ENCODE peak calls at places on chromosomes 2 and 18, in nine cellular contexts. W is CD4-positive, alpha-beta T cell; R is fibroblast of lung; L is stimulated activated CD8-positive, alpha-beta memory T cell treated with anti-CD3 and anti-CD28 coated beads, Interleukin-4, amount 100 ng/mL, for 1 hour; Y is substantia nigra; K is activated gamma-delta T cell treated with Interleukin-2 at 50 U/mL for 16 hours; U is occipital lobe; D is activated CD8-positive, alpha-beta memory T cell treated with anti-CD3 and anti-CD28 coated beads for 1 hour; B is AML-193. Z is an unnamed sample.

GRCh38 chr18:3998698-3999333 is 456.3 kb downstream of the DLGAP1 start:
- DNase-seq in W (no peak), R (peak), L (no peak), Y (no peak), K (no peak), U (no peak), D (no peak), B (peak), Z (peak)

GRCh38 chr18:73679941-73680700 is 467.5 kb downstream of the FBXO15 start:
- DNase-seq in W (no peak), R (no peak), L (no peak), Y (no peak), K (no peak), U (no peak), D (no peak), B (no peak), Z (no peak)

GRCh38 chr2:28736034-28736433 is 15.6 kb upstream of the PPP1CB start:
- DNase-seq in W (no peak), R (no peak), L (no peak), Y (peak), K (no peak), U (no peak), D (no peak), B (no peak), Z (no peak)

GRCh38 chr2:10103179-10103578 is 19.4 kb upstream of the RRM2 start:
- DNase-seq in W (no peak), R (no peak), L (no peak), Y (no peak), K (no peak), U (no peak), D (no peak), B (no peak), Z (no peak)

GRCh38 chr2:169324581-169325260 is 37.6 kb downstream of the LRP2 start:
- DNase-seq in W (no peak), R (no peak), L (no peak), Y (no peak), K (no peak), U (no peak), D (no peak), B (no peak), Z (no peak)

GRCh38 chr2:69046221-69046662 is 33.3 kb downstream of the ANTXR1 start:
- DNase-seq in W (no peak), R (peak), L (no peak), Y (no peak), K (no peak), U (no peak), D (no peak), B (no peak), Z (peak)

GRCh38 chr18:48084858-48085257 is 154.4 kb upstream of the SMAD2 start:
- DNase-seq in W (no peak), R (no peak), L (no peak), Y (no peak), K (no peak), U (no peak), D (no peak), B (no peak), Z (no peak)

GRCh38 chr18:69814861-69815385 is 132.8 kb downstream of the CD226 start:
- DNase-seq in W (no peak), R (no peak), L (no peak), Y (no peak), K (no peak), U (no peak), D (no peak), B (no peak), Z (no peak)

GRCh38 chr2:190943706-190944105 is 63.1 kb downstream of the GLS start:
- DNase-seq in W (no peak), R (no peak), L (no peak), Y (no peak), K (no peak), U (no peak), D (no peak), B (no peak), Z (no peak)